ENCODE peak calls at places on chromosomes 7 and 10, in eight cellular contexts. One of them, this sample, is unnamed.

GRCh38 chr10:80518807-80519360 is 18.8 kb upstream of the SH2D4B start:
- DNase-seq in activated gamma-delta T cell treated with anti-CD3 and anti-CD28 coated beads, Interleukin-2, amount 50 U/mL, for 16 hours: no peak
- DNase-seq in activated CD4-positive, CD25-positive, alpha-beta regulatory T cell: no peak
- DNase-seq in lung: no peak
- DNase-seq in stimulated activated CD8-positive, alpha-beta memory T cell treated with anti-CD3 and anti-CD28 coated beads, Interleukin-2, amount 100 ng/mL, for 1 hour: no peak
- DNase-seq in substantia nigra: no peak
- DNase-seq in colonic mucosa: no peak
- DNase-seq in activated CD8-positive, alpha-beta T cell treated with anti-CD3 and anti-CD28 coated beads, Interleukin-2, amount 10 ng/mL, durations not matched to agents 7 days and 5 days: no peak
- DNase-seq in this sample: no peak

GRCh38 chr10:111856631-111857030 is 326.9 kb downstream of the GPAM start:
- DNase-seq in activated gamma-delta T cell treated with anti-CD3 and anti-CD28 coated beads, Interleukin-2, amount 50 U/mL, for 16 hours: no peak
- DNase-seq in activated CD4-positive, CD25-positive, alpha-beta regulatory T cell: no peak
- DNase-seq in lung: no peak
- DNase-seq in stimulated activated CD8-positive, alpha-beta memory T cell treated with anti-CD3 and anti-CD28 coated beads, Interleukin-2, amount 100 ng/mL, for 1 hour: no peak
- DNase-seq in substantia nigra: no peak
- DNase-seq in colonic mucosa: no peak
- DNase-seq in activated CD8-positive, alpha-beta T cell treated with anti-CD3 and anti-CD28 coated beads, Interleukin-2, amount 10 ng/mL, durations not matched to agents 7 days and 5 days: no peak
- DNase-seq in this sample: no peak

GRCh38 chr7:23261843-23262452 is 15.4 kb downstream of the GPNMB start:
- DNase-seq in activated gamma-delta T cell treated with anti-CD3 and anti-CD28 coated beads, Interleukin-2, amount 50 U/mL, for 16 hours: peak
- DNase-seq in activated CD4-positive, CD25-positive, alpha-beta regulatory T cell: peak
- DNase-seq in lung: peak
- DNase-seq in stimulated activated CD8-positive, alpha-beta memory T cell treated with anti-CD3 and anti-CD28 coated beads, Interleukin-2, amount 100 ng/mL, for 1 hour: peak
- DNase-seq in substantia nigra: peak
- DNase-seq in colonic mucosa: peak
- DNase-seq in activated CD8-positive, alpha-beta T cell treated with anti-CD3 and anti-CD28 coated beads, Interleukin-2, amount 10 ng/mL, durations not matched to agents 7 days and 5 days: peak
- DNase-seq in this sample: peak

GRCh38 chr10:3761111-3761686 is 23.8 kb downstream of the KLF6 start:
- DNase-seq in activated gamma-delta T cell treated with anti-CD3 and anti-CD28 coated beads, Interleukin-2, amount 50 U/mL, for 16 hours: no peak
- DNase-seq in activated CD4-positive, CD25-positive, alpha-beta regulatory T cell: no peak
- DNase-seq in lung: no peak
- DNase-seq in stimulated activated CD8-positive, alpha-beta memory T cell treated with anti-CD3 and anti-CD28 coated beads, Interleukin-2, amount 100 ng/mL, for 1 hour: no peak
- DNase-seq in substantia nigra: no peak
- DNase-seq in colonic mucosa: peak
- DNase-seq in activated CD8-positive, alpha-beta T cell treated with anti-CD3 and anti-CD28 coated beads, Interleukin-2, amount 10 ng/mL, durations not matched to agents 7 days and 5 days: no peak
- DNase-seq in this sample: no peak

GRCh38 chr10:35092851-35093250 is 2.7 kb upstream of the CUL2 start:
- DNase-seq in activated gamma-delta T cell treated with anti-CD3 and anti-CD28 coated beads, Interleukin-2, amount 50 U/mL, for 16 hours: no peak
- DNase-seq in activated CD4-positive, CD25-positive, alpha-beta regulatory T cell: no peak
- DNase-seq in lung: no peak
- DNase-seq in stimulated activated CD8-positive, alpha-beta memory T cell treated with anti-CD3 and anti-CD28 coated beads, Interleukin-2, amount 100 ng/mL, for 1 hour: no peak
- DNase-seq in substantia nigra: no peak
- DNase-seq in colonic mucosa: no peak
- DNase-seq in activated CD8-positive, alpha-beta T cell treated with anti-CD3 and anti-CD28 coated beads, Interleukin-2, amount 10 ng/mL, durations not matched to agents 7 days and 5 days: peak
- DNase-seq in this sample: no peak

GRCh38 chr10:117004627-117005453 is at the start of gene SHTN1:
- DNase-seq in activated gamma-delta T cell treated with anti-CD3 and anti-CD28 coated beads, Interleukin-2, amount 50 U/mL, for 16 hours: no peak
- DNase-seq in activated CD4-positive, CD25-positive, alpha-beta regulatory T cell: no peak
- DNase-seq in lung: peak
- DNase-seq in stimulated activated CD8-positive, alpha-beta memory T cell treated with anti-CD3 and anti-CD28 coated beads, Interleukin-2, amount 100 ng/mL, for 1 hour: no peak
- DNase-seq in substantia nigra: peak
- DNase-seq in colonic mucosa: peak
- DNase-seq in activated CD8-positive, alpha-beta T cell treated with anti-CD3 and anti-CD28 coated beads, Interleukin-2, amount 10 ng/mL, durations not matched to agents 7 days and 5 days: peak
- DNase-seq in this sample: peak

GRCh38 chr7:69612981-69613380 is 14.7 kb downstream of the AUTS2 start:
- DNase-seq in activated gamma-delta T cell treated with anti-CD3 and anti-CD28 coated beads, Interleukin-2, amount 50 U/mL, for 16 hours: no peak
- DNase-seq in activated CD4-positive, CD25-positive, alpha-beta regulatory T cell: no peak
- DNase-seq in lung: no peak
- DNase-seq in stimulated activated CD8-positive, alpha-beta memory T cell treated with anti-CD3 and anti-CD28 coated beads, Interleukin-2, amount 100 ng/mL, for 1 hour: no peak
- DNase-seq in substantia nigra: no peak
- DNase-seq in colonic mucosa: no peak
- DNase-seq in activated CD8-positive, alpha-beta T cell treated with anti-CD3 and anti-CD28 coated beads, Interleukin-2, amount 10 ng/mL, durations not matched to agents 7 days and 5 days: no peak
- DNase-seq in this sample: no peak

GRCh38 chr10:9302142-9302746 is 1247.8 kb downstream of the GATA3 start:
- DNase-seq in activated gamma-delta T cell treated with anti-CD3 and anti-CD28 coated beads, Interleukin-2, amount 50 U/mL, for 16 hours: no peak
- DNase-seq in activated CD4-positive, CD25-positive, alpha-beta regulatory T cell: no peak
- DNase-seq in lung: no peak
- DNase-seq in stimulated activated CD8-positive, alpha-beta memory T cell treated with anti-CD3 and anti-CD28 coated beads, Interleukin-2, amount 100 ng/mL, for 1 hour: no peak
- DNase-seq in substantia nigra: no peak
- DNase-seq in colonic mucosa: no peak
- DNase-seq in activated CD8-positive, alpha-beta T cell treated with anti-CD3 and anti-CD28 coated beads, Interleukin-2, amount 10 ng/mL, durations not matched to agents 7 days and 5 days: peak
- DNase-seq in this sample: no peak

GRCh38 chr10:114541081-114541833 is 116.8 kb downstream of the ABLIM1 start:
- DNase-seq in activated gamma-delta T cell treated with anti-CD3 and anti-CD28 coated beads, Interleukin-2, amount 50 U/mL, for 16 hours: peak
- DNase-seq in activated CD4-positive, CD25-positive, alpha-beta regulatory T cell: peak
- DNase-seq in lung: peak
- DNase-seq in stimulated activated CD8-positive, alpha-beta memory T cell treated with anti-CD3 and anti-CD28 coated beads, Interleukin-2, amount 100 ng/mL, for 1 hour: peak
- DNase-seq in substantia nigra: no peak
- DNase-seq in colonic mucosa: peak
- DNase-seq in activated CD8-positive, alpha-beta T cell treated with anti-CD3 and anti-CD28 coated beads, Interleukin-2, amount 10 ng/mL, durations not matched to agents 7 days and 5 days: peak
- DNase-seq in this sample: peak

GRCh38 chr10:34528320-34528719 is 286.8 kb downstream of the PARD3 start:
- DNase-seq in activated gamma-delta T cell treated with anti-CD3 and anti-CD28 coated beads, Interleukin-2, amount 50 U/mL, for 16 hours: no peak
- DNase-seq in activated CD4-positive, CD25-positive, alpha-beta regulatory T cell: no peak
- DNase-seq in lung: peak
- DNase-seq in stimulated activated CD8-positive, alpha-beta memory T cell treated with anti-CD3 and anti-CD28 coated beads, Interleukin-2, amount 100 ng/mL, for 1 hour: no peak
- DNase-seq in substantia nigra: no peak
- DNase-seq in colonic mucosa: no peak
- DNase-seq in activated CD8-positive, alpha-beta T cell treated with anti-CD3 and anti-CD28 coated beads, Interleukin-2, amount 10 ng/mL, durations not matched to agents 7 days and 5 days: no peak
- DNase-seq in this sample: peak

GRCh38 chr7:3176112-3176836 is 124.8 kb upstream of the SDK1 start:
- DNase-seq in activated gamma-delta T cell treated with anti-CD3 and anti-CD28 coated beads, Interleukin-2, amount 50 U/mL, for 16 hours: no peak
- DNase-seq in activated CD4-positive, CD25-positive, alpha-beta regulatory T cell: no peak
- DNase-seq in lung: no peak
- DNase-seq in stimulated activated CD8-positive, alpha-beta memory T cell treated with anti-CD3 and anti-CD28 coated beads, Interleukin-2, amount 100 ng/mL, for 1 hour: no peak
- DNase-seq in substantia nigra: no peak
- DNase-seq in colonic mucosa: no peak
- DNase-seq in activated CD8-positive, alpha-beta T cell treated with anti-CD3 and anti-CD28 coated beads, Interleukin-2, amount 10 ng/mL, durations not matched to agents 7 days and 5 days: no peak
- DNase-seq in this sample: no peak

GRCh38 chr7:1601956-1602355 is 32.1 kb upstream of the PSMG3 start:
- DNase-seq in activated gamma-delta T cell treated with anti-CD3 and anti-CD28 coated beads, Interleukin-2, amount 50 U/mL, for 16 hours: no peak
- DNase-seq in activated CD4-positive, CD25-positive, alpha-beta regulatory T cell: no peak
- DNase-seq in lung: no peak
- DNase-seq in stimulated activated CD8-positive, alpha-beta memory T cell treated with anti-CD3 and anti-CD28 coated beads, Interleukin-2, amount 100 ng/mL, for 1 hour: no peak
- DNase-seq in substantia nigra: no peak
- DNase-seq in colonic mucosa: no peak
- DNase-seq in activated CD8-positive, alpha-beta T cell treated with anti-CD3 and anti-CD28 coated beads, Interleukin-2, amount 10 ng/mL, durations not matched to agents 7 days and 5 days: no peak
- DNase-seq in this sample: no peak

GRCh38 chr10:110947061-110947595 is 27.7 kb downstream of the SHOC2 start:
- DNase-seq in activated gamma-delta T cell treated with anti-CD3 and anti-CD28 coated beads, Interleukin-2, amount 50 U/mL, for 16 hours: no peak
- DNase-seq in activated CD4-positive, CD25-positive, alpha-beta regulatory T cell: no peak
- DNase-seq in lung: no peak
- DNase-seq in stimulated activated CD8-positive, alpha-beta memory T cell treated with anti-CD3 and anti-CD28 coated beads, Interleukin-2, amount 100 ng/mL, for 1 hour: no peak
- DNase-seq in substantia nigra: no peak
- DNase-seq in colonic mucosa: no peak
- DNase-seq in activated CD8-positive, alpha-beta T cell treated with anti-CD3 and anti-CD28 coated beads, Interleukin-2, amount 10 ng/mL, durations not matched to agents 7 days and 5 days: no peak
- DNase-seq in this sample: no peak

GRCh38 chr10:15856328-15857000 is 3.8 kb downstream of the MINDY3 start:
- DNase-seq in activated gamma-delta T cell treated with anti-CD3 and anti-CD28 coated beads, Interleukin-2, amount 50 U/mL, for 16 hours: no peak
- DNase-seq in activated CD4-positive, CD25-positive, alpha-beta regulatory T cell: no peak
- DNase-seq in lung: no peak
- DNase-seq in stimulated activated CD8-positive, alpha-beta memory T cell treated with anti-CD3 and anti-CD28 coated beads, Interleukin-2, amount 100 ng/mL, for 1 hour: no peak
- DNase-seq in substantia nigra: no peak
- DNase-seq in colonic mucosa: no peak
- DNase-seq in activated CD8-positive, alpha-beta T cell treated with anti-CD3 and anti-CD28 coated beads, Interleukin-2, amount 10 ng/mL, durations not matched to agents 7 days and 5 days: no peak
- DNase-seq in this sample: no peak

GRCh38 chr7:94643771-94644545 is 12.0 kb downstream of the SGCE start:
- DNase-seq in activated gamma-delta T cell treated with anti-CD3 and anti-CD28 coated beads, Interleukin-2, amount 50 U/mL, for 16 hours: no peak
- DNase-seq in activated CD4-positive, CD25-positive, alpha-beta regulatory T cell: no peak
- DNase-seq in lung: no peak
- DNase-seq in stimulated activated CD8-positive, alpha-beta memory T cell treated with anti-CD3 and anti-CD28 coated beads, Interleukin-2, amount 100 ng/mL, for 1 hour: no peak
- DNase-seq in substantia nigra: no peak
- DNase-seq in colonic mucosa: no peak
- DNase-seq in activated CD8-positive, alpha-beta T cell treated with anti-CD3 and anti-CD28 coated beads, Interleukin-2, amount 10 ng/mL, durations not matched to agents 7 days and 5 days: no peak
- DNase-seq in this sample: no peak

GRCh38 chr10:77202857-77203256 is 434.8 kb downstream of the KCNMA1 start:
- DNase-seq in activated gamma-delta T cell treated with anti-CD3 and anti-CD28 coated beads, Interleukin-2, amount 50 U/mL, for 16 hours: no peak
- DNase-seq in activated CD4-positive, CD25-positive, alpha-beta regulatory T cell: no peak
- DNase-seq in lung: no peak
- DNase-seq in stimulated activated CD8-positive, alpha-beta memory T cell treated with anti-CD3 and anti-CD28 coated beads, Interleukin-2, amount 100 ng/mL, for 1 hour: no peak
- DNase-seq in substantia nigra: no peak
- DNase-seq in colonic mucosa: no peak
- DNase-seq in activated CD8-positive, alpha-beta T cell treated with anti-CD3 and anti-CD28 coated beads, Interleukin-2, amount 10 ng/mL, durations not matched to agents 7 days and 5 days: no peak
- DNase-seq in this sample: no peak

GRCh38 chr7:106524690-106525059 is 136.3 kb downstream of the CCDC71L start:
- DNase-seq in activated gamma-delta T cell treated with anti-CD3 and anti-CD28 coated beads, Interleukin-2, amount 50 U/mL, for 16 hours: no peak
- DNase-seq in activated CD4-positive, CD25-positive, alpha-beta regulatory T cell: no peak
- DNase-seq in lung: no peak
- DNase-seq in stimulated activated CD8-positive, alpha-beta memory T cell treated with anti-CD3 and anti-CD28 coated beads, Interleukin-2, amount 100 ng/mL, for 1 hour: no peak
- DNase-seq in substantia nigra: no peak
- DNase-seq in colonic mucosa: no peak
- DNase-seq in activated CD8-positive, alpha-beta T cell treated with anti-CD3 and anti-CD28 coated beads, Interleukin-2, amount 10 ng/mL, durations not matched to agents 7 days and 5 days: no peak
- DNase-seq in this sample: no peak

GRCh38 chr10:28754930-28755718 is 77.8 kb downstream of the BAMBI start:
- DNase-seq in activated gamma-delta T cell treated with anti-CD3 and anti-CD28 coated beads, Interleukin-2, amount 50 U/mL, for 16 hours: no peak
- DNase-seq in activated CD4-positive, CD25-positive, alpha-beta regulatory T cell: no peak
- DNase-seq in lung: no peak
- DNase-seq in stimulated activated CD8-positive, alpha-beta memory T cell treated with anti-CD3 and anti-CD28 coated beads, Interleukin-2, amount 100 ng/mL, for 1 hour: no peak
- DNase-seq in substantia nigra: no peak
- DNase-seq in colonic mucosa: no peak
- DNase-seq in activated CD8-positive, alpha-beta T cell treated with anti-CD3 and anti-CD28 coated beads, Interleukin-2, amount 10 ng/mL, durations not matched to agents 7 days and 5 days: no peak
- DNase-seq in this sample: no peak

GRCh38 chr10:121078036-121078435 is 226.9 kb downstream of the WDR11 start:
- DNase-seq in activated gamma-delta T cell treated with anti-CD3 and anti-CD28 coated beads, Interleukin-2, amount 50 U/mL, for 16 hours: no peak
- DNase-seq in activated CD4-positive, CD25-positive, alpha-beta regulatory T cell: no peak
- DNase-seq in lung: no peak
- DNase-seq in stimulated activated CD8-positive, alpha-beta memory T cell treated with anti-CD3 and anti-CD28 coated beads, Interleukin-2, amount 100 ng/mL, for 1 hour: no peak
- DNase-seq in substantia nigra: no peak
- DNase-seq in colonic mucosa: no peak
- DNase-seq in activated CD8-positive, alpha-beta T cell treated with anti-CD3 and anti-CD28 coated beads, Interleukin-2, amount 10 ng/mL, durations not matched to agents 7 days and 5 days: no peak
- DNase-seq in this sample: no peak

GRCh38 chr10:119189811-119190282 is 11.2 kb upstream of the PRDX3 start:
- DNase-seq in activated gamma-delta T cell treated with anti-CD3 and anti-CD28 coated beads, Interleukin-2, amount 50 U/mL, for 16 hours: no peak
- DNase-seq in activated CD4-positive, CD25-positive, alpha-beta regulatory T cell: no peak
- DNase-seq in lung: no peak
- DNase-seq in stimulated activated CD8-positive, alpha-beta memory T cell treated with anti-CD3 and anti-CD28 coated beads, Interleukin-2, amount 100 ng/mL, for 1 hour: no peak
- DNase-seq in substantia nigra: peak
- DNase-seq in colonic mucosa: no peak
- DNase-seq in activated CD8-positive, alpha-beta T cell treated with anti-CD3 and anti-CD28 coated beads, Interleukin-2, amount 10 ng/mL, durations not matched to agents 7 days and 5 days: peak
- DNase-seq in this sample: no peak

GRCh38 chr10:52632591-52632990 is 140.0 kb downstream of the MBL2 start:
- DNase-seq in activated gamma-delta T cell treated with anti-CD3 and anti-CD28 coated beads, Interleukin-2, amount 50 U/mL, for 16 hours: no peak
- DNase-seq in activated CD4-positive, CD25-positive, alpha-beta regulatory T cell: no peak
- DNase-seq in lung: no peak
- DNase-seq in stimulated activated CD8-positive, alpha-beta memory T cell treated with anti-CD3 and anti-CD28 coated beads, Interleukin-2, amount 100 ng/mL, for 1 hour: no peak
- DNase-seq in substantia nigra: no peak
- DNase-seq in colonic mucosa: no peak
- DNase-seq in activated CD8-positive, alpha-beta T cell treated with anti-CD3 and anti-CD28 coated beads, Interleukin-2, amount 10 ng/mL, durations not matched to agents 7 days and 5 days: no peak
- DNase-seq in this sample: no peak

GRCh38 chr10:19488592-19489280 is 327.5 kb upstream of the PLXDC2 start:
- DNase-seq in activated gamma-delta T cell treated with anti-CD3 and anti-CD28 coated beads, Interleukin-2, amount 50 U/mL, for 16 hours: no peak
- DNase-seq in activated CD4-positive, CD25-positive, alpha-beta regulatory T cell: no peak
- DNase-seq in lung: peak
- DNase-seq in stimulated activated CD8-positive, alpha-beta memory T cell treated with anti-CD3 and anti-CD28 coated beads, Interleukin-2, amount 100 ng/mL, for 1 hour: no peak
- DNase-seq in substantia nigra: peak
- DNase-seq in colonic mucosa: no peak
- DNase-seq in activated CD8-positive, alpha-beta T cell treated with anti-CD3 and anti-CD28 coated beads, Interleukin-2, amount 10 ng/mL, durations not matched to agents 7 days and 5 days: no peak
- DNase-seq in this sample: peak

GRCh38 chr10:98039690-98040381 is 9.4 kb upstream of the CRTAC1 start:
- DNase-seq in activated gamma-delta T cell treated with anti-CD3 and anti-CD28 coated beads, Interleukin-2, amount 50 U/mL, for 16 hours: no peak
- DNase-seq in activated CD4-positive, CD25-positive, alpha-beta regulatory T cell: no peak
- DNase-seq in lung: no peak
- DNase-seq in stimulated activated CD8-positive, alpha-beta memory T cell treated with anti-CD3 and anti-CD28 coated beads, Interleukin-2, amount 100 ng/mL, for 1 hour: no peak
- DNase-seq in substantia nigra: no peak
- DNase-seq in colonic mucosa: no peak
- DNase-seq in activated CD8-positive, alpha-beta T cell treated with anti-CD3 and anti-CD28 coated beads, Interleukin-2, amount 10 ng/mL, durations not matched to agents 7 days and 5 days: no peak
- DNase-seq in this sample: no peak

GRCh38 chr7:19122018-19122588 is 4.7 kb upstream of the TWIST1 start:
- DNase-seq in activated gamma-delta T cell treated with anti-CD3 and anti-CD28 coated beads, Interleukin-2, amount 50 U/mL, for 16 hours: no peak
- DNase-seq in activated CD4-positive, CD25-positive, alpha-beta regulatory T cell: no peak
- DNase-seq in lung: no peak
- DNase-seq in stimulated activated CD8-positive, alpha-beta memory T cell treated with anti-CD3 and anti-CD28 coated beads, Interleukin-2, amount 100 ng/mL, for 1 hour: no peak
- DNase-seq in substantia nigra: no peak
- DNase-seq in colonic mucosa: no peak
- DNase-seq in activated CD8-positive, alpha-beta T cell treated with anti-CD3 and anti-CD28 coated beads, Interleukin-2, amount 10 ng/mL, durations not matched to agents 7 days and 5 days: no peak
- DNase-seq in this sample: no peak

GRCh38 chr10:57535306-57535705 is 732.4 kb downstream of the IPMK start:
- DNase-seq in activated gamma-delta T cell treated with anti-CD3 and anti-CD28 coated beads, Interleukin-2, amount 50 U/mL, for 16 hours: no peak
- DNase-seq in activated CD4-positive, CD25-positive, alpha-beta regulatory T cell: no peak
- DNase-seq in lung: no peak
- DNase-seq in stimulated activated CD8-positive, alpha-beta memory T cell treated with anti-CD3 and anti-CD28 coated beads, Interleukin-2, amount 100 ng/mL, for 1 hour: no peak
- DNase-seq in substantia nigra: no peak
- DNase-seq in colonic mucosa: no peak
- DNase-seq in activated CD8-positive, alpha-beta T cell treated with anti-CD3 and anti-CD28 coated beads, Interleukin-2, amount 10 ng/mL, durations not matched to agents 7 days and 5 days: no peak
- DNase-seq in this sample: no peak

GRCh38 chr7:121116399-121116798 is 127.9 kb downstream of the CPED1 start:
- DNase-seq in activated gamma-delta T cell treated with anti-CD3 and anti-CD28 coated beads, Interleukin-2, amount 50 U/mL, for 16 hours: no peak
- DNase-seq in activated CD4-positive, CD25-positive, alpha-beta regulatory T cell: no peak
- DNase-seq in lung: no peak
- DNase-seq in stimulated activated CD8-positive, alpha-beta memory T cell treated with anti-CD3 and anti-CD28 coated beads, Interleukin-2, amount 100 ng/mL, for 1 hour: no peak
- DNase-seq in substantia nigra: no peak
- DNase-seq in colonic mucosa: no peak
- DNase-seq in activated CD8-positive, alpha-beta T cell treated with anti-CD3 and anti-CD28 coated beads, Interleukin-2, amount 10 ng/mL, durations not matched to agents 7 days and 5 days: no peak
- DNase-seq in this sample: no peak

GRCh38 chr10:10794056-10794455 is 223.6 kb upstream of the CELF2 start:
- DNase-seq in activated gamma-delta T cell treated with anti-CD3 and anti-CD28 coated beads, Interleukin-2, amount 50 U/mL, for 16 hours: no peak
- DNase-seq in activated CD4-positive, CD25-positive, alpha-beta regulatory T cell: no peak
- DNase-seq in lung: no peak
- DNase-seq in stimulated activated CD8-positive, alpha-beta memory T cell treated with anti-CD3 and anti-CD28 coated beads, Interleukin-2, amount 100 ng/mL, for 1 hour: no peak
- DNase-seq in substantia nigra: no peak
- DNase-seq in colonic mucosa: no peak
- DNase-seq in activated CD8-positive, alpha-beta T cell treated with anti-CD3 and anti-CD28 coated beads, Interleukin-2, amount 10 ng/mL, durations not matched to agents 7 days and 5 days: no peak
- DNase-seq in this sample: no peak

GRCh38 chr10:20598590-20598989 is 298.5 kb downstream of the NEBL start:
- DNase-seq in activated gamma-delta T cell treated with anti-CD3 and anti-CD28 coated beads, Interleukin-2, amount 50 U/mL, for 16 hours: no peak
- DNase-seq in activated CD4-positive, CD25-positive, alpha-beta regulatory T cell: no peak
- DNase-seq in lung: peak
- DNase-seq in stimulated activated CD8-positive, alpha-beta memory T cell treated with anti-CD3 and anti-CD28 coated beads, Interleukin-2, amount 100 ng/mL, for 1 hour: no peak
- DNase-seq in substantia nigra: no peak
- DNase-seq in colonic mucosa: no peak
- DNase-seq in activated CD8-positive, alpha-beta T cell treated with anti-CD3 and anti-CD28 coated beads, Interleukin-2, amount 10 ng/mL, durations not matched to agents 7 days and 5 days: no peak
- DNase-seq in this sample: peak

This sample was measured in adrenal gland.